ENCODE peak calls at places on chromosomes 16 and 17, in four cellular contexts. X is fibroblast of lung, C is PC-3, A is H1. Z is an unnamed sample.

GRCh38 chr17:49002331-49002730 is 5.1 kb downstream of the IGF2BP1 start:
- DNase-seq in X (no peak), C (no peak), A (no peak), Z (no peak)

GRCh38 chr17:21248495-21248894 is 4.7 kb downstream of the NATD1 start:
- DNase-seq in X (no peak), C (no peak), A (no peak), Z (no peak)

GRCh38 chr16:58105619-58106018 is 23.6 kb downstream of the CFAP20 start:
- DNase-seq in X (no peak), C (no peak), A (no peak), Z (no peak)

GRCh38 chr17:42980766-42981397 is 517 bp downstream of the RUNDC1 start:
- DNase-seq in X (peak; percentile 68), C (peak; percentile 62), A (no peak), Z (no peak)

GRCh38 chr17:42067371-42068180 is 17.2 kb upstream of the C17orf113 start:
- DNase-seq in X (peak; percentile 11), C (peak; percentile 62), A (no peak), Z (no peak)

GRCh38 chr17:40366861-40367518 is 2.5 kb upstream of the GJD3 start:
- DNase-seq in X (no peak), C (no peak), A (no peak), Z (no peak)

GRCh38 chr17:35297666-35298065 is 54.8 kb downstream of the SLFN5 start:
- DNase-seq in X (no peak), C (peak; percentile 8), A (no peak), Z (no peak)

GRCh38 chr17:1958134-1958881 is 66.8 kb downstream of the RTN4RL1 start:
- DNase-seq in X (no peak), C (no peak), A (no peak), Z (no peak)

GRCh38 chr17:17025621-17026020 is 16.6 kb upstream of the MPRIP start:
- DNase-seq in X (no peak), C (no peak), A (no peak), Z (no peak)

GRCh38 chr17:38605852-38606645 is at the start of gene SRCIN1:
- DNase-seq in X (peak; percentile 23), C (peak; percentile 57), A (no peak), Z (peak; percentile 40)

GRCh38 chr16:11977206-11978041 is 890 bp downstream of the SNX29 start:
- DNase-seq in X (peak; percentile 85), C (peak; percentile 71), A (no peak), Z (peak; percentile 35)

GRCh38 chr16:67963325-67964321 is 4.8 kb downstream of the SLC12A4 start:
- DNase-seq in X (no peak), C (no peak), A (peak; percentile 36), Z (no peak)

GRCh38 chr17:12521416-12521815 is 144.3 kb upstream of the MYOCD start:
- DNase-seq in X (no peak), C (no peak), A (no peak), Z (no peak)

GRCh38 chr17:13333661-13334060 is 268.1 kb downstream of the HS3ST3A1 start:
- DNase-seq in X (no peak), C (no peak), A (no peak), Z (no peak)

GRCh38 chr17:73493212-73493814 is 150.9 kb downstream of the SDK2 start:
- DNase-seq in X (peak; percentile 5), C (peak; percentile 25), A (no peak), Z (no peak)

GRCh38 chr17:59365383-59365981 is 34.0 kb downstream of the YPEL2 start:
- DNase-seq in X (no peak), C (no peak), A (no peak), Z (no peak)

GRCh38 chr17:76166168-76166567 is 25.1 kb upstream of the FOXJ1 start:
- DNase-seq in X (peak; percentile 49), C (no peak), A (no peak), Z (no peak)

GRCh38 chr17:44905006-44906000 is 6.1 kb upstream of the EFTUD2 start:
- DNase-seq in X (no peak), C (no peak), A (no peak), Z (peak; percentile 18)

GRCh38 chr17:6862822-6863221 is 31.3 kb upstream of the TEKT1 start:
- DNase-seq in X (no peak), C (no peak), A (no peak), Z (no peak)

GRCh38 chr16:57795431-57795878 is 6.8 kb downstream of the KIFC3 start:
- DNase-seq in X (peak; percentile 49), C (peak; percentile 72), A (no peak), Z (peak; percentile 66)

GRCh38 chr17:34852614-34853013 is 108.6 kb downstream of the CCT6B start:
- DNase-seq in X (no peak), C (no peak), A (no peak), Z (no peak)

GRCh38 chr17:40547079-40547784 is 18.0 kb downstream of the CCR7 start:
- DNase-seq in X (no peak), C (no peak), A (no peak), Z (no peak)

GRCh38 chr17:48236681-48237134 is 129.1 kb downstream of the SNX11 start:
- DNase-seq in X (peak; percentile 96), C (peak; percentile 98), A (no peak), Z (peak; percentile 83)

GRCh38 chr16:84841787-84842300 is 22.1 kb downstream of the CRISPLD2 start:
- DNase-seq in X (no peak), C (peak; percentile 65), A (peak; percentile 72), Z (peak; percentile 92)

GRCh38 chr17:82734987-82735866 is at the start of gene FN3K:
- DNase-seq in X (peak; percentile 77), C (peak; percentile 63), A (no peak), Z (no peak)

GRCh38 chr16:2526135-2526534 is 5.1 kb downstream of the CEMP1 start:
- DNase-seq in X (no peak), C (no peak), A (no peak), Z (no peak)

GRCh38 chr17:43818966-43819365 is 14.0 kb downstream of the MPP3 start:
- DNase-seq in X (no peak), C (no peak), A (no peak), Z (no peak)

GRCh38 chr17:20120835-20121234 is 111.7 kb downstream of the SPECC1 start:
- DNase-seq in X (no peak), C (no peak), A (no peak), Z (no peak)

GRCh38 chr16:2422123-2422867 is 7.0 kb upstream of the CCNF start:
- DNase-seq in X (no peak), C (no peak), A (no peak), Z (no peak)

GRCh38 chr17:4073983-4074830 is 68.6 kb downstream of the ZZEF1 start:
- DNase-seq in X (no peak), C (no peak), A (no peak), Z (no peak)
- H2AFZ ChIP-seq in X (no peak overlapping the region), C (no peak overlapping the region), A (no peak overlapping the region), Z (no peak overlapping the region)

GRCh38 chr16:10682604-10683003 is 12.1 kb downstream of the TEKT5 start:
- DNase-seq in X (no peak), C (no peak), A (no peak), Z (no peak)

GRCh38 chr16:10681310-10682308 is 13.1 kb downstream of the TEKT5 start:
- DNase-seq in X (no peak), C (no peak), A (no peak), Z (no peak)

GRCh38 chr16:10678655-10679054 is 16.1 kb downstream of the TEKT5 start:
- DNase-seq in X (no peak), C (no peak), A (no peak), Z (no peak)

GRCh38 chr16:10683160-10683559 is 11.6 kb downstream of the TEKT5 start:
- DNase-seq in X (no peak), C (no peak), A (no peak), Z (no peak)

GRCh38 chr16:10679921-10680320 is 14.8 kb downstream of the TEKT5 start:
- DNase-seq in X (no peak), C (no peak), A (no peak), Z (no peak)
- TF ChIP-seq CTCF in X (no peak), C (no peak), A (no peak), Z (no peak)

GRCh38 chr17:79997004-79997673 is 38.5 kb downstream of the TBC1D16 start:
- DNase-seq in X (no peak), C (no peak), A (no peak), Z (no peak)
- H2AFZ ChIP-seq in X (no peak overlapping the region), C (no peak overlapping the region), A (no peak overlapping the region), Z (no peak overlapping the region)

DNA sequence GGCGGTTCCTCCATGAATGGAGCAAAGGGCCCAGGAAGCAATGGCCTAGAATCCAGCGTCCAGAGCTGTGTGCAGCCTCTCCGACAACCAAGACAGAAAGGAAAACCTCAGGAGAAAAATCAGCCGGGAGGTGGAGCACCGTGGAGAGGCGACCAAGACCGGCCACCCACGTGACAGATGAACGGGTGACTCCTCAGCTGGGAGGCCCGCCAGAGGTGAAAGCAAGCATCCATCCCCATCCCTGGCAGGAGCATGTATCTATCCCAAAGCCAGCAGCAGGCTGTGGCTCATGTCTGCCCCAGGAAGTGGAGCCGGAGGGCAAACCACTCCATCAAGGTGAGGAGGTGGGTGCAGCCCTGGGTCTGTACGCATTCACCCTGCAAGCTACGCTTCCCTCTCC is 52.1 kb downstream of the FOXL1 start:
- DNase-seq in X (peak; percentile 45), C (peak; percentile 22), A (no peak), Z (no peak)
- TF ChIP-seq CTCF in X (no peak), C (no peak), A (no peak), Z (no peak)

GRCh38 chr16:4373909-4374742 is 2.5 kb downstream of the VASN start:
- DNase-seq in X (peak; percentile 97), C (peak; percentile 48), A (no peak), Z (peak; percentile 59)
- H2AFZ ChIP-seq in X (no peak overlapping the region), C (no peak overlapping the region), A (no peak overlapping the region), Z (no peak overlapping the region)

GRCh38 chr16:89560413-89561194 is at the start of gene RPL13:
- DNase-seq in X (peak; percentile 95), C (peak; percentile 94), A (peak; percentile 81), Z (peak; percentile 91)
- TF ChIP-seq CTCF in X (no peak), C (no peak), A (no peak), Z (no peak)

GRCh38 chr16:88706288-88706964 is at the start of the genes CTU2 and RNF166:
- DNase-seq in X (peak; percentile 85), C (peak; percentile 88), A (peak; percentile 53), Z (peak; percentile 93)

GRCh38 chr16:88706965-88707871 is 915 bp downstream of the CTU2 start:
- DNase-seq in X (no peak), C (no peak), A (no peak), Z (no peak)

GRCh38 chr16:88705746-88706287 is 391 bp downstream of the RNF166 start:
- DNase-seq in X (no peak), C (no peak), A (no peak), Z (no peak)

GRCh38 chr16:88703486-88704309 is 2.5 kb downstream of the RNF166 start:
- DNase-seq in X (peak; percentile 22), C (no peak), A (no peak), Z (no peak)

GRCh38 chr16:88705076-88705684 is 1.0 kb downstream of the RNF166 start:
- DNase-seq in X (peak; percentile 49), C (no peak), A (no peak), Z (no peak)
- H2AFZ ChIP-seq in X (no peak overlapping the region), C (no peak overlapping the region), A (no peak overlapping the region), Z (peak overlapping the region; percentile 70)

Z was measured in PC-9.